ENCODE peak calls at places on chromosome 18, in five cellular contexts. One of them, this sample, is unnamed.

GRCh38 chr18:11366410-11366809 is 217.0 kb upstream of the PIEZO2 start:
- DNase-seq in GM12878: no peak
- DNase-seq in K562: no peak
- DNase-seq in endothelial cell of umbilical vein: no peak
- DNase-seq in A549: no peak
- DNase-seq in this sample: no peak

GRCh38 chr18:80108122-80108536 is 933 bp upstream of the ADNP2 start:
- DNase-seq in A549: no peak
- DNase-seq in K562: no peak
- DNase-seq in endothelial cell of umbilical vein: no peak
- DNase-seq in GM12878: no peak
- DNase-seq in this sample: no peak

GRCh38 chr18:79507546-79508480 is 112.1 kb downstream of the NFATC1 start:
- DNase-seq in GM12878: no peak
- DNase-seq in endothelial cell of umbilical vein: peak; percentile 92
- DNase-seq in K562: no peak
- DNase-seq in A549: no peak
- DNase-seq in this sample: peak; percentile 36

GRCh38 chr18:11149441-11150270 is at the start of gene PIEZO2:
- DNase-seq in endothelial cell of umbilical vein: peak; percentile 29
- DNase-seq in K562: peak; percentile 2
- DNase-seq in A549: peak; percentile 47
- DNase-seq in GM12878: peak; percentile 43
- DNase-seq in this sample: no peak

GRCh38 chr18:62897153-62897552 is 181.8 kb downstream of the PHLPP1 start:
- DNase-seq in GM12878: no peak
- DNase-seq in K562: no peak
- DNase-seq in endothelial cell of umbilical vein: peak; percentile 72
- DNase-seq in A549: no peak
- DNase-seq in this sample: no peak

GRCh38 chr18:74342416-74343043 is 26.9 kb downstream of the C18orf63 start:
- DNase-seq in A549: no peak
- DNase-seq in endothelial cell of umbilical vein: peak; percentile 67
- DNase-seq in GM12878: no peak
- DNase-seq in K562: peak; percentile 69
- DNase-seq in this sample: peak; percentile 64

GRCh38 chr18:30908381-30908780 is 134.2 kb downstream of the DSC3 start:
- DNase-seq in GM12878: no peak
- DNase-seq in K562: no peak
- DNase-seq in endothelial cell of umbilical vein: no peak
- DNase-seq in A549: no peak
- DNase-seq in this sample: no peak

GRCh38 chr18:45522371-45522770 is 92.9 kb upstream of the SLC14A2 start:
- DNase-seq in GM12878: no peak
- DNase-seq in A549: no peak
- DNase-seq in endothelial cell of umbilical vein: no peak
- DNase-seq in K562: no peak
- DNase-seq in this sample: no peak

GRCh38 chr18:48868468-48869466 is 82.0 kb downstream of the SMAD7 start:
- DNase-seq in A549: no peak
- DNase-seq in GM12878: peak; percentile 96
- DNase-seq in K562: no peak
- DNase-seq in endothelial cell of umbilical vein: no peak
- DNase-seq in this sample: peak; percentile 63

GRCh38 chr18:8960740-8961657 is 141.5 kb upstream of the NDUFV2 start:
- DNase-seq in A549: peak; percentile 71
- DNase-seq in K562: no peak
- DNase-seq in endothelial cell of umbilical vein: no peak
- DNase-seq in GM12878: no peak
- DNase-seq in this sample: no peak

GRCh38 chr18:67260841-67261240 is 255.7 kb downstream of the DSEL start:
- DNase-seq in A549: no peak
- DNase-seq in GM12878: no peak
- DNase-seq in endothelial cell of umbilical vein: no peak
- DNase-seq in K562: no peak
- DNase-seq in this sample: no peak

GRCh38 chr18:72820571-72820970 is 47.2 kb downstream of the NETO1 start:
- DNase-seq in endothelial cell of umbilical vein: no peak
- DNase-seq in GM12878: no peak
- DNase-seq in K562: no peak
- DNase-seq in A549: no peak
- DNase-seq in this sample: no peak

GRCh38 chr18:48613589-48613988 is 74.8 kb downstream of the CTIF start:
- DNase-seq in K562: no peak
- DNase-seq in A549: no peak
- DNase-seq in GM12878: no peak
- DNase-seq in endothelial cell of umbilical vein: no peak
- DNase-seq in this sample: no peak

GRCh38 chr18:67845035-67845434 is 328.5 kb upstream of the DSEL start:
- DNase-seq in K562: no peak
- DNase-seq in A549: no peak
- DNase-seq in GM12878: no peak
- DNase-seq in endothelial cell of umbilical vein: peak; percentile 2
- DNase-seq in this sample: no peak

GRCh38 chr18:5451130-5451529 is 92.7 kb downstream of the EPB41L3 start:
- DNase-seq in GM12878: no peak
- DNase-seq in endothelial cell of umbilical vein: no peak
- DNase-seq in K562: no peak
- DNase-seq in A549: no peak
- DNase-seq in this sample: no peak

GRCh38 chr18:63109789-63110188 is 209.8 kb downstream of the BCL2 start:
- DNase-seq in endothelial cell of umbilical vein: no peak
- DNase-seq in K562: no peak
- DNase-seq in A549: no peak
- DNase-seq in GM12878: no peak
- DNase-seq in this sample: no peak

GRCh38 chr18:54100920-54101319 is 123.5 kb downstream of the MBD2 start:
- DNase-seq in endothelial cell of umbilical vein: no peak
- DNase-seq in K562: no peak
- DNase-seq in A549: no peak
- DNase-seq in GM12878: no peak
- DNase-seq in this sample: no peak

GRCh38 chr18:78768221-78768620 is 211.4 kb upstream of the SALL3 start:
- DNase-seq in endothelial cell of umbilical vein: no peak
- DNase-seq in K562: no peak
- DNase-seq in A549: no peak
- DNase-seq in GM12878: no peak
- DNase-seq in this sample: no peak

GRCh38 chr18:25457196-25457595 is 105.2 kb upstream of the ZNF521 start:
- DNase-seq in A549: no peak
- DNase-seq in endothelial cell of umbilical vein: no peak
- DNase-seq in GM12878: no peak
- DNase-seq in K562: no peak
- DNase-seq in this sample: no peak

GRCh38 chr18:79707671-79708070 is 28.1 kb downstream of the CTDP1 start:
- DNase-seq in A549: no peak
- DNase-seq in K562: no peak
- DNase-seq in endothelial cell of umbilical vein: no peak
- DNase-seq in GM12878: no peak
- DNase-seq in this sample: no peak

GRCh38 chr18:8423051-8423558 is 186.1 kb upstream of the RAB12 start:
- DNase-seq in K562: peak; percentile 5
- DNase-seq in A549: no peak
- DNase-seq in endothelial cell of umbilical vein: peak; percentile 6
- DNase-seq in GM12878: no peak
- DNase-seq in this sample: no peak

GRCh38 chr18:51463483-51464136 is 266.1 kb upstream of the MEX3C start:
- DNase-seq in A549: no peak
- DNase-seq in GM12878: no peak
- DNase-seq in K562: no peak
- DNase-seq in endothelial cell of umbilical vein: no peak
- DNase-seq in this sample: no peak

GRCh38 chr18:11245889-11246288 is 96.5 kb upstream of the PIEZO2 start:
- DNase-seq in endothelial cell of umbilical vein: no peak
- DNase-seq in K562: no peak
- DNase-seq in GM12878: no peak
- DNase-seq in A549: no peak
- DNase-seq in this sample: no peak

GRCh38 chr18:26696318-26696717 is 148.0 kb upstream of the KCTD1 start:
- DNase-seq in K562: no peak
- DNase-seq in endothelial cell of umbilical vein: no peak
- DNase-seq in GM12878: no peak
- DNase-seq in A549: no peak
- DNase-seq in this sample: no peak

DNA sequence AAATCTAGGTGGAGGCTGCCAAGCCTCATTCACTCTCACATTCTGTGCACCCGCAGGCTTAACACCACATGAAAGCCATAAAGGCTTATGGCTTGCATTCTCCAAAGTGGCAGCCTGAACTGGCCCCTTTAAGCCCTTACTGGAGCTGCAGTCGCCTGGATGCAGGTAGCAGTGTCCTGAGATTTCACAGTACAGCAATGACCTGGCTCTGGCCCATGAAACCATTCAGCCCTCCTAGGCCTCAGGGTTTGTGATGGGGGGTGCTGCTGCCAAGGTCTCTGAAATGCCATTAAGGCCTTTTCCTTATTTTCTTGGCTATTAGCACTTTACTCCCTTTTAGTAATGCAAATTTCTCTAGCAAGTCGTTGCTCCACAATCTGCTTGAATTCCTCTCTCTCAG is 48.6 kb downstream of the RNMT start:
- DNase-seq in A549: no peak
- DNase-seq in GM12878: no peak
- DNase-seq in endothelial cell of umbilical vein: no peak
- DNase-seq in K562: no peak
- DNase-seq in this sample: no peak
- TF ChIP-seq MAX in A549: no peak
- TF ChIP-seq MAX in GM12878: no peak
- TF ChIP-seq MAX in endothelial cell of umbilical vein: no peak
- TF ChIP-seq MAX in K562: no peak
- TF ChIP-seq MAX in this sample: no peak

GRCh38 chr18:50099725-50100414 is 95.1 kb downstream of the MYO5B start:
- DNase-seq in GM12878: peak; percentile 36
- DNase-seq in A549: no peak
- DNase-seq in endothelial cell of umbilical vein: no peak
- DNase-seq in K562: no peak
- DNase-seq in this sample: no peak

GRCh38 chr18:50096766-50097435 is 98.0 kb downstream of the MYO5B start:
- DNase-seq in endothelial cell of umbilical vein: no peak
- DNase-seq in A549: no peak
- DNase-seq in K562: no peak
- DNase-seq in GM12878: no peak
- DNase-seq in this sample: no peak

GRCh38 chr18:50094221-50094773 is 100.7 kb downstream of the MYO5B start:
- DNase-seq in endothelial cell of umbilical vein: no peak
- DNase-seq in GM12878: no peak
- DNase-seq in A549: no peak
- DNase-seq in K562: no peak
- DNase-seq in this sample: no peak

GRCh38 chr18:50093366-50093765 is 101.6 kb downstream of the MYO5B start:
- DNase-seq in endothelial cell of umbilical vein: no peak
- DNase-seq in A549: no peak
- DNase-seq in K562: no peak
- DNase-seq in GM12878: no peak
- DNase-seq in this sample: no peak

DNA sequence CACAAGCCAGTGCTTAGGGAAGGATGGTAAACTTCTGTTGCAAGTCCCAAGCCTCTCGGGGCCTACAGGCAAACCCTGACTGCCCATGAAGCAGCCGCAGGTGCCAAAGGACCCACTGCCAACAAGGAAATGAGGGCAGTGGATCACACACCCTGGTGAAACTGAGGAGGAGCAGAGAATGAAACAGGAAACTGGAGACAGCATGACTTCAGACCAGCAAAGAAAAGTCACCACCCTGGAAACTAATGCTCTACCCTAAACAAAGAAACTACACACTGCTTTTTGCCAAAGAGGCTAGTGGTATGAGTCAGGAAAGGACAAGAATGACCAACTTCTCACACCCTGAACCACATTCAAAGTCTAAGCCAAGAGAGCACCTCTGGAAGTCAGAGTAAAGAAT is 97.2 kb downstream of the MYO5B start:
- DNase-seq in K562: no peak
- DNase-seq in GM12878: no peak
- DNase-seq in A549: no peak
- DNase-seq in endothelial cell of umbilical vein: no peak
- DNase-seq in this sample: no peak
- TF ChIP-seq MYC in K562: no peak
- TF ChIP-seq MYC in GM12878: no peak
- TF ChIP-seq MYC in A549: no peak
- TF ChIP-seq MYC in endothelial cell of umbilical vein: no peak
- TF ChIP-seq MYC in this sample: no peak

GRCh38 chr18:57437782-57438668 is 2.9 kb downstream of the ONECUT2 start:
- DNase-seq in GM12878: no peak
- DNase-seq in K562: no peak
- DNase-seq in A549: peak; percentile 49
- DNase-seq in endothelial cell of umbilical vein: peak; percentile 59
- DNase-seq in this sample: peak; percentile 49

GRCh38 chr18:57439985-57440330 is 4.8 kb downstream of the ONECUT2 start:
- DNase-seq in A549: no peak
- DNase-seq in endothelial cell of umbilical vein: no peak
- DNase-seq in GM12878: no peak
- DNase-seq in K562: no peak
- DNase-seq in this sample: no peak

GRCh38 chr18:57437433-57437781 is 2.2 kb downstream of the ONECUT2 start:
- DNase-seq in A549: no peak
- DNase-seq in K562: no peak
- DNase-seq in GM12878: no peak
- DNase-seq in endothelial cell of umbilical vein: no peak
- DNase-seq in this sample: no peak

GRCh38 chr18:57439617-57439975 is 4.4 kb downstream of the ONECUT2 start:
- DNase-seq in A549: no peak
- DNase-seq in K562: no peak
- DNase-seq in GM12878: no peak
- DNase-seq in endothelial cell of umbilical vein: no peak
- DNase-seq in this sample: no peak

GRCh38 chr18:57438669-57439616 is 3.8 kb downstream of the ONECUT2 start:
- DNase-seq in K562: no peak
- DNase-seq in A549: no peak
- DNase-seq in GM12878: no peak
- DNase-seq in endothelial cell of umbilical vein: no peak
- DNase-seq in this sample: peak; percentile 42
- H3K4me3 ChIP-seq in K562: no peak overlapping the region
- H3K4me3 ChIP-seq in A549: peak overlapping the region; percentile 61
- H3K4me3 ChIP-seq in GM12878: no peak overlapping the region
- H3K4me3 ChIP-seq in endothelial cell of umbilical vein: no peak overlapping the region
- H3K4me3 ChIP-seq in this sample: no peak overlapping the region

DNA sequence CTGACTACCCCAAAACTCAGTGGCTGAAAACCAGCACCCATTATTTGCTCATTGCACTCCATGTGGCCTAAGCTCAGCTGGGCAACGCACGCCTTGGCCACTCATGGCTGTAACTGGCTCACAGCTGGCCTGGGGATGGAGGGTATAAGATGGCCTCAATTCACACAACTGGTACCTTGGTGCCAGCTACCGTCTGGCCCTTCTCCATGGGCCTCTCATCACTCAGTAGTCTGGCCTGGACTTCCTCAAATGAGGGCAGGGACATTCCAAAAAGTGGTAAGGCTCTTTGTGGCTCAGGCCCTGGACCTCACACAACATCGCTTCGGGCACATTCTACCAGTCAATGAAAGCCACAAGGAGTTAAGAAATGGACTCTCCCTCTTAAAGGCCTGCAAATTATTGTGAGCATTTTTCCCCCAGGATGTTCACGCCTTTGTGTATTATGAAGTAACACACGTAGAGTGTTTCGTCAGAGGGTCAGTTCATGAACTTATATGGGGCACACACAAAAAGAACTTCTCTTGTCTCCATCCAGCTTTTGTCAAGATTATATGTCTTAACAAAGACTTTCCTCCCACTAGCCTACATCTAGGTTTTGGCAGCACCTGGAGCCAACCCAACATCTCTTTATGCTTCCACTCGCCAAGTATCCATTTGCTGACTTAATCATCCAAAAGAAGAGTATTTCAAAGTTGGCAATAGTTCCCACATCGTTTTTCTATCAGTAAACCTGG is 145.2 kb downstream of the CCBE1 start:
- DNase-seq in K562: no peak
- DNase-seq in A549: no peak
- DNase-seq in endothelial cell of umbilical vein: no peak
- DNase-seq in GM12878: no peak
- DNase-seq in this sample: no peak
- TF ChIP-seq MAX in K562: no peak
- TF ChIP-seq MAX in A549: no peak
- TF ChIP-seq MAX in endothelial cell of umbilical vein: no peak
- TF ChIP-seq MAX in GM12878: no peak
- TF ChIP-seq MAX in this sample: no peak